ENCODE peak calls at places on chromosomes 4 and X, in four cellular contexts. Z, W, L and C are unnamed samples.

GRCh38 chrX:129779747-129780146 is at the start of gene SASH3:
- DNase-seq in Z (peak; percentile 95), L (no peak), W (peak; percentile 50), C (peak; percentile 63)

GRCh38 chr4:73589887-73590801 is 30.1 kb downstream of the RASSF6 start:
- DNase-seq in W (no peak), Z (no peak), L (no peak), C (no peak)

GRCh38 chr4:55017406-55017805 is 108.0 kb downstream of the KDR start:
- DNase-seq in Z (no peak), W (no peak), L (no peak), C (no peak)

GRCh38 chr4:54658321-54659093 is 750 bp downstream of the KIT start:
- DNase-seq in Z (peak; percentile 81), L (peak; percentile 14), W (peak; percentile 59), C (peak; percentile 46)

GRCh38 chr4:108215055-108215454 is 46.3 kb upstream of the LEF1 start:
- DNase-seq in W (no peak), L (peak; percentile 9), Z (no peak), C (no peak)

GRCh38 chr4:16418814-16419213 is 192.5 kb upstream of the TAPT1 start:
- DNase-seq in W (no peak), Z (no peak), L (no peak), C (no peak)

GRCh38 chrX:72079607-72080006 is 52.1 kb downstream of the RTL5 start:
- DNase-seq in L (no peak), W (no peak), Z (peak; percentile 79), C (no peak)

GRCh38 chr4:13635281-13635799 is 7.8 kb upstream of the BOD1L1 start:
- DNase-seq in Z (no peak), W (no peak), L (no peak), C (no peak)

GRCh38 chr4:86043755-86044592 is 315.9 kb downstream of the MAPK10 start:
- DNase-seq in W (no peak), L (peak; percentile 32), Z (no peak), C (no peak)

GRCh38 chr4:69489856-69490255 is 5.8 kb downstream of the UGT2B4 start:
- DNase-seq in W (no peak), Z (no peak), L (no peak), C (no peak)

GRCh38 chr4:45030059-45030458 is 303.7 kb upstream of the GNPDA2 start:
- DNase-seq in W (no peak), L (no peak), Z (no peak), C (no peak)

GRCh38 chrX:138908577-138908976 is 197.1 kb upstream of the FGF13 start:
- DNase-seq in Z (no peak), W (no peak), L (no peak), C (no peak)

GRCh38 chrX:47802589-47802988 is 34.1 kb upstream of the ZNF81 start:
- DNase-seq in Z (no peak), L (peak; percentile 10), W (no peak), C (no peak)

GRCh38 chrX:39174761-39175417 is 373.6 kb downstream of the MID1IP1 start:
- DNase-seq in Z (no peak), W (peak; percentile 38), L (no peak), C (peak; percentile 46)

GRCh38 chr4:64771149-64771548 is 361.9 kb upstream of the TECRL start:
- DNase-seq in L (no peak), W (no peak), Z (no peak), C (no peak)

GRCh38 chr4:184764601-184765000 is 30.7 kb upstream of the CENPU start:
- DNase-seq in L (no peak), W (no peak), Z (no peak), C (no peak)

GRCh38 chr4:158826057-158826456 is 57.2 kb downstream of the FNIP2 start:
- DNase-seq in W (no peak), Z (no peak), L (no peak), C (no peak)

GRCh38 chr4:75338352-75338880 is 175.8 kb downstream of the RCHY1 start:
- DNase-seq in W (no peak), L (no peak), Z (no peak), C (no peak)

GRCh38 chr4:173211222-173211621 is 42.6 kb downstream of the GALNT7 start:
- DNase-seq in Z (no peak), W (no peak), L (no peak), C (no peak)

GRCh38 chrX:118039591-118039990 is 77.0 kb downstream of the KLHL13 start:
- DNase-seq in Z (no peak), W (no peak), L (no peak), C (no peak)

GRCh38 chr4:14218641-14219040 is 591.1 kb upstream of the BOD1L1 start:
- DNase-seq in W (no peak), Z (no peak), L (no peak), C (no peak)

GRCh38 chrX:11629593-11630211 is 36.0 kb downstream of the ARHGAP6 start:
- DNase-seq in W (no peak), Z (no peak), L (no peak), C (no peak)

GRCh38 chr4:163748474-163748873 is 254.0 kb downstream of the TMA16 start:
- DNase-seq in W (no peak), L (no peak), Z (no peak), C (no peak)

GRCh38 chrX:41877167-41877566 is 46.2 kb downstream of the CASK start:
- DNase-seq in W (no peak), L (peak; percentile 7), Z (no peak), C (no peak)
- TF ChIP-seq POLR2AphosphoS5 in W (no peak), L (no peak), Z (no peak), C (no peak)

GRCh38 chrX:25004040-25004439 is 11.7 kb downstream of the ARX start:
- DNase-seq in Z (no peak), W (no peak), L (no peak), C (no peak)

GRCh38 chrX:25004485-25005032 is 11.2 kb downstream of the ARX start:
- DNase-seq in L (no peak), W (no peak), Z (no peak), C (no peak)

GRCh38 chrX:25005034-25005381 is 10.8 kb downstream of the ARX start:
- DNase-seq in L (no peak), Z (no peak), W (no peak), C (no peak)

GRCh38 chrX:25006586-25007058 is 9.1 kb downstream of the ARX start:
- DNase-seq in Z (no peak), L (no peak), W (no peak), C (no peak)

DNA sequence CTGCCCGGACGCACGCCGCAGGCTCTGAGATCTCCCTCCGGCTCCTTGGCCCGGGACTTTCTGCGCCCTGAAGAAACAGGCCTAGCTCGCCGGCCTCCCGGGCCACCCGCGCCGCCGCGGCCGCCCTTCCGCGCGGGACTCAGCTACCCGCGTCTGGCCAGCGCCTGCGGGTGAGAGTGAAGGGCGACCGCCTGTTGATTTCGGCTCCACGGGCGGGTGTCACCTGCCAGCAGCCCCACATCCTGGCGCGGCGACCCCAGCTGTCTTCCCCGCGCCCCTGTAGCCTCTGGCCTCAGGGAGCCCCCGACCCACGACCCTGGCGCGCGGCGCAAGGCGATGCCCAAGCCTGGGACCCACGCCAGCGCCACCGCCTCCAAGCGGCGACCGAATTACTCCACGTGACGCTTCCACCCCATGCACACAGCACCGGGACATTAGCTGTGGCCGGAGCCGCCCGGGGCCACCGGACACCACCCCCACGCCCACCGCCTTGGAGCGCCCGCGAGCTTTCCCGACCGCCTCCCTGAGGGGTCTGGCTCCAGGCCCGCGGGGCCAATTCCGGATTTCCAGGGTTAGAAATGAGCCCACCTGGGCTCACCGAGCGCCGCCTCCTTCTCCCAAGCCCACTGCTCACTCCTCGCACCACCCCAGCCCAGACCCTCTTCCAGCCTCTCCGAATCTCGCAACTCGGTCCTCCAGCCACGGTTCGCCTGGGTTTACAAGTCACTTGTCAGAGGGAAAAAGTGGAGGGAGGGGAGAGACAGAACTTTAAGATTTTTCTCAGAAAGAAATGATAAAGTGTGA is 10.2 kb downstream of the ARX start:
- DNase-seq in W (no peak), L (no peak), Z (no peak), C (no peak)
- H3K27me3 ChIP-seq in W (peaks cover 81% of the 10 kb centered on the region), L (peaks cover 2% of the 10 kb centered on the region), Z (peaks cover 62% of the 10 kb centered on the region), C (peaks cover 87% of the 10 kb centered on the region)

GRCh38 chrX:37942170-37942569 is 64.2 kb upstream of the SYTL5 start:
- DNase-seq in Z (no peak), W (no peak), L (no peak), C (no peak)
- TF ChIP-seq POLR2AphosphoS5 in Z (no peak), W (no peak), L (no peak), C (no peak)

GRCh38 chr4:8863759-8864682 is 7.6 kb downstream of the HMX1 start:
- DNase-seq in W (no peak), Z (no peak), L (no peak), C (no peak)
- H3K27me3 ChIP-seq in W (peaks cover 99% of the 10 kb centered on the region), Z (peaks cover 78% of the 10 kb centered on the region), L (peaks cover 7% of the 10 kb centered on the region), C (peaks cover 100% of the 10 kb centered on the region)

GRCh38 chr4:19776021-19776459 is 475.7 kb upstream of the SLIT2 start:
- DNase-seq in W (no peak), Z (no peak), L (no peak), C (no peak)
- TF ChIP-seq POLR2AphosphoS5 in W (no peak), Z (no peak), L (no peak), C (no peak)